ENCODE peak calls at places on chromosomes 1 and 21, in nine cellular contexts. V is endodermal cell, X is NCI-H345, E is GM19239, I is astrocyte, O is nucleus accumbens, M is MV-4-11, P is fibroblast of the aortic adventitia, Q is HuH-7.5. S is an unnamed sample.

GRCh38 chr1:207983044-207983443 is 72.1 kb upstream of the CD34 start:
- DNase-seq in M (no peak), X (no peak), I (no peak), E (no peak), Q (no peak), O (no peak), V (no peak), P (no peak), S (no peak)

GRCh38 chr1:31064685-31065309 is 720 bp downstream of the PUM1 start:
- DNase-seq in Q (no peak), M (peak; percentile 48), P (no peak), O (no peak), V (no peak), E (no peak), X (no peak), I (peak; percentile 12), S (no peak)

GRCh38 chr1:115056395-115056798 is 26.8 kb downstream of the TSHB start:
- DNase-seq in O (no peak), I (peak; percentile 84), E (no peak), Q (no peak), M (peak; percentile 97), V (no peak), P (peak; percentile 35), X (no peak), S (peak; percentile 55)

GRCh38 chr1:238485062-238485905 is 594.6 kb upstream of the ZP4 start:
- DNase-seq in V (peak; percentile 83), X (no peak), M (peak; percentile 65), Q (peak; percentile 20), P (peak; percentile 60), O (no peak), I (peak; percentile 13), E (no peak), S (no peak)

GRCh38 chr21:29232601-29233541 is 65.9 kb upstream of the BACH1 start:
- DNase-seq in X (no peak), E (no peak), V (no peak), M (peak; percentile 73), Q (no peak), I (peak; percentile 70), O (no peak), P (peak; percentile 61), S (no peak)

GRCh38 chr1:163561570-163562295 is 240.0 kb downstream of the NUF2 start:
- DNase-seq in V (peak; percentile 79), X (peak; percentile 79), M (peak; percentile 11), O (no peak), P (peak; percentile 54), I (no peak), Q (no peak), E (no peak), S (peak; percentile 1)

GRCh38 chr1:52759908-52760307 is 33.7 kb downstream of the ZYG11B start:
- DNase-seq in Q (no peak), M (no peak), O (no peak), V (no peak), X (no peak), E (no peak), I (no peak), P (no peak), S (no peak)

GRCh38 chr1:109089242-109090015 is 1.1 kb upstream of the TMEM167B start:
- DNase-seq in V (peak; percentile 95), Q (peak; percentile 81), I (peak; percentile 70), E (no peak), O (peak; percentile 80), M (peak; percentile 34), P (peak; percentile 73), X (peak; percentile 89), S (no peak)

GRCh38 chr1:51484591-51484990 is 34.5 kb downstream of the EPS15 start:
- DNase-seq in Q (no peak), P (no peak), E (no peak), X (no peak), I (peak; percentile 53), O (no peak), V (no peak), M (no peak), S (no peak)

GRCh38 chr1:10973552-10973951 is 38.9 kb upstream of the TARDBP start:
- DNase-seq in P (peak; percentile 66), E (no peak), V (peak; percentile 77), I (peak; percentile 43), M (no peak), Q (no peak), O (no peak), X (peak; percentile 30), S (no peak)